ENCODE peak calls at places on chromosomes 13 and 19, in seven cellular contexts. One of them, this sample, is unnamed.

GRCh38 chr19:39265321-39265916 is 2.8 kb upstream of the IFNL2 start:
- DNase-seq in dermis blood vessel endothelial cell: no peak
- DNase-seq in ovary: no peak
- DNase-seq in T-helper 1 cell: no peak
- DNase-seq in GM13976: peak; percentile 32
- DNase-seq in Daoy: peak; percentile 24
- DNase-seq in adrenal gland: no peak
- DNase-seq in this sample: no peak

GRCh38 chr13:39209731-39210633 is 171.7 kb downstream of the NHLRC3 start:
- DNase-seq in dermis blood vessel endothelial cell: no peak
- DNase-seq in ovary: no peak
- DNase-seq in T-helper 1 cell: no peak
- DNase-seq in GM13976: no peak
- DNase-seq in Daoy: no peak
- DNase-seq in adrenal gland: no peak
- DNase-seq in this sample: no peak

GRCh38 chr13:42883771-42884170 is 102.4 kb downstream of the FAM216B start:
- DNase-seq in dermis blood vessel endothelial cell: peak; percentile 52
- DNase-seq in ovary: no peak
- DNase-seq in T-helper 1 cell: no peak
- DNase-seq in GM13976: no peak
- DNase-seq in Daoy: peak; percentile 4
- DNase-seq in adrenal gland: peak; percentile 31
- DNase-seq in this sample: no peak

GRCh38 chr19:49976496-49976895 is 15.5 kb upstream of the SIGLEC11 start:
- DNase-seq in dermis blood vessel endothelial cell: no peak
- DNase-seq in ovary: no peak
- DNase-seq in T-helper 1 cell: no peak
- DNase-seq in GM13976: no peak
- DNase-seq in Daoy: no peak
- DNase-seq in adrenal gland: no peak
- DNase-seq in this sample: no peak

GRCh38 chr19:29485293-29485692 is 40.5 kb upstream of the VSTM2B start:
- DNase-seq in dermis blood vessel endothelial cell: no peak
- DNase-seq in ovary: no peak
- DNase-seq in T-helper 1 cell: no peak
- DNase-seq in GM13976: no peak
- DNase-seq in Daoy: no peak
- DNase-seq in adrenal gland: no peak
- DNase-seq in this sample: no peak

GRCh38 chr13:56424246-56424645 is 716.5 kb upstream of the PRR20A start:
- DNase-seq in dermis blood vessel endothelial cell: no peak
- DNase-seq in ovary: no peak
- DNase-seq in T-helper 1 cell: no peak
- DNase-seq in GM13976: no peak
- DNase-seq in Daoy: no peak
- DNase-seq in adrenal gland: no peak
- DNase-seq in this sample: no peak

GRCh38 chr19:45076029-45076850 is at the start of gene ZNF296:
- DNase-seq in dermis blood vessel endothelial cell: peak; percentile 52
- DNase-seq in ovary: peak; percentile 50
- DNase-seq in T-helper 1 cell: peak; percentile 84
- DNase-seq in GM13976: peak; percentile 90
- DNase-seq in Daoy: peak; percentile 73
- DNase-seq in adrenal gland: peak; percentile 74
- DNase-seq in this sample: peak; percentile 76

GRCh38 chr19:19558055-19558454 is 20.0 kb downstream of the CILP2 start:
- DNase-seq in dermis blood vessel endothelial cell: no peak
- DNase-seq in ovary: no peak
- DNase-seq in T-helper 1 cell: no peak
- DNase-seq in GM13976: no peak
- DNase-seq in Daoy: no peak
- DNase-seq in adrenal gland: no peak
- DNase-seq in this sample: no peak

GRCh38 chr13:29861694-29862110 is 11.3 kb upstream of the UBL3 start:
- DNase-seq in dermis blood vessel endothelial cell: no peak
- DNase-seq in ovary: no peak
- DNase-seq in T-helper 1 cell: no peak
- DNase-seq in GM13976: no peak
- DNase-seq in Daoy: peak; percentile 68
- DNase-seq in adrenal gland: no peak
- DNase-seq in this sample: no peak